ENCODE peak calls at places on chromosome 18, in seven cellular contexts. X is NCI-H510A treated with DMSO at 0.1 percent for 48 hours; Z is cerebellar cortex; E is foreskin fibroblast; A is activated CD8-positive, alpha-beta memory T cell treated with anti-CD3 and anti-CD28 coated beads, Interleukin-2, amount 50 U/mL, for 4 hours; O is GM19239; L is fibroblast of lung. G is an unnamed sample.

GRCh38 chr18:67425724-67426123 is 90.8 kb downstream of the DSEL start:
- DNase-seq in X (no peak), Z (no peak), E (peak; percentile 95), A (no peak), O (no peak), L (peak; percentile 82), G (no peak)

GRCh38 chr18:4017479-4017878 is 437.6 kb downstream of the DLGAP1 start:
- DNase-seq in X (peak; percentile 55), Z (peak; percentile 37), E (peak; percentile 1), A (no peak), O (peak; percentile 18), L (peak; percentile 14), G (no peak)

GRCh38 chr18:34352385-34353163 is 127.9 kb upstream of the NOL4 start:
- DNase-seq in X (peak; percentile 100), Z (no peak), E (peak; percentile 22), A (no peak), O (no peak), L (peak; percentile 28), G (peak; percentile 17)

GRCh38 chr18:37450434-37451133 is 115.0 kb downstream of the CELF4 start:
- DNase-seq in X (peak; percentile 35), Z (no peak), E (peak; percentile 67), A (no peak), O (no peak), L (peak; percentile 33), G (no peak)

GRCh38 chr18:5178519-5178918 is 18.5 kb downstream of the AKAIN1 start:
- DNase-seq in X (no peak), Z (no peak), E (no peak), A (no peak), O (no peak), L (no peak), G (no peak)

GRCh38 chr18:59273936-59274928 is 978 bp upstream of the RAX start:
- DNase-seq in X (no peak), Z (no peak), E (no peak), A (no peak), O (no peak), L (no peak), G (no peak)

GRCh38 chr18:2147424-2147823 is 423.9 kb downstream of the METTL4 start:
- DNase-seq in X (no peak), Z (no peak), E (peak; percentile 12), A (no peak), O (no peak), L (no peak), G (no peak)

GRCh38 chr18:13813271-13813849 is 10.6 kb upstream of the MC5R start:
- DNase-seq in X (peak; percentile 59), Z (peak; percentile 77), E (peak; percentile 70), A (peak; percentile 58), O (peak; percentile 44), L (peak; percentile 62), G (peak; percentile 57)

GRCh38 chr18:58895385-58895784 is 30.7 kb downstream of the ZNF532 start:
- DNase-seq in X (no peak), Z (no peak), E (no peak), A (no peak), O (no peak), L (no peak), G (no peak)

GRCh38 chr18:4453712-4454547 is 1.2 kb downstream of the DLGAP1 start:
- DNase-seq in X (no peak), Z (peak; percentile 44), E (no peak), A (no peak), O (no peak), L (no peak), G (no peak)

GRCh38 chr18:63322246-63322645 is 2.7 kb upstream of the BCL2 start:
- DNase-seq in X (no peak), Z (peak; percentile 44), E (peak; percentile 27), A (no peak), O (no peak), L (no peak), G (no peak)

GRCh38 chr18:31513189-31513907 is 15.4 kb downstream of the DSG2 start:
- DNase-seq in X (no peak), Z (no peak), E (no peak), A (no peak), O (no peak), L (peak; percentile 21), G (no peak)

GRCh38 chr18:49899647-49900330 is 86.5 kb upstream of the ACAA2 start:
- DNase-seq in X (peak; percentile 77), Z (no peak), E (no peak), A (no peak), O (no peak), L (no peak), G (no peak)

GRCh38 chr18:56637897-56638231 is 528 bp downstream of the TXNL1 start:
- DNase-seq in X (no peak), Z (no peak), E (no peak), A (peak; percentile 20), O (no peak), L (peak; percentile 4), G (peak; percentile 35)

GRCh38 chr18:68817584-68817983 is 19.7 kb downstream of the CCDC102B start:
- DNase-seq in X (no peak), Z (no peak), E (peak; percentile 45), A (no peak), O (no peak), L (peak; percentile 56), G (no peak)

GRCh38 chr18:75141166-75141565 is 67.8 kb downstream of the PTGR3 start:
- DNase-seq in X (no peak), Z (no peak), E (no peak), A (no peak), O (no peak), L (no peak), G (no peak)

GRCh38 chr18:58044370-58045264 is 591 bp downstream of the NEDD4L start:
- DNase-seq in X (peak; percentile 88), Z (peak; percentile 33), E (peak; percentile 59), A (peak; percentile 54), O (peak; percentile 29), L (peak; percentile 42), G (no peak)

GRCh38 chr18:3595282-3596273 is 145.6 kb downstream of the TGIF1 start:
- DNase-seq in X (peak; percentile 94), Z (peak; percentile 80), E (peak; percentile 95), A (peak; percentile 25), O (no peak), L (peak; percentile 97), G (peak; percentile 38)

GRCh38 chr18:8426401-8426800 is 182.8 kb upstream of the RAB12 start:
- DNase-seq in X (no peak), Z (no peak), E (no peak), A (no peak), O (no peak), L (no peak), G (no peak)

GRCh38 chr18:74724186-74724585 is 126.5 kb downstream of the ZNF407 start:
- DNase-seq in X (no peak), Z (no peak), E (peak; percentile 67), A (no peak), O (no peak), L (peak; percentile 50), G (no peak)

GRCh38 chr18:59484796-59485328 is 125.8 kb upstream of the LMAN1 start:
- DNase-seq in X (no peak), Z (no peak), E (peak; percentile 80), A (no peak), O (no peak), L (peak; percentile 99), G (no peak)

GRCh38 chr18:46577546-46577945 is 79.5 kb downstream of the LOXHD1 start:
- DNase-seq in X (no peak), Z (no peak), E (no peak), A (no peak), O (no peak), L (no peak), G (no peak)

GRCh38 chr18:49562481-49563129 is 748 bp downstream of the LIPG start:
- DNase-seq in X (no peak), Z (no peak), E (peak; percentile 31), A (no peak), O (no peak), L (no peak), G (no peak)

GRCh38 chr18:22844184-22844583 is 88.9 kb upstream of the RBBP8 start:
- DNase-seq in X (no peak), Z (no peak), E (no peak), A (no peak), O (no peak), L (no peak), G (no peak)